ENCODE peak calls at places on chromosome 1, in ten cellular contexts. One of them, this sample, is unnamed.
A peak's percentile ranks its signal among the peaks of the same experiment; 100 is the strongest.

GRCh38 chr1:103087261-103087660 is 21.1 kb downstream of the COL11A1 start:
- DNase-seq in RWPE1: no peak
- DNase-seq in HFFc6: no peak
- DNase-seq in ovary: no peak
- DNase-seq in neural progenitor cell: no peak
- DNase-seq in NB4: no peak
- DNase-seq in left lung: no peak
- DNase-seq in BJ: no peak
- DNase-seq in body of pancreas: no peak
- DNase-seq in WERI-Rb-1: no peak
- DNase-seq in this sample: no peak

GRCh38 chr1:177360791-177361190 is 190.0 kb downstream of the BRINP2 start:
- DNase-seq in BJ: no peak
- DNase-seq in NB4: no peak
- DNase-seq in HFFc6: no peak
- DNase-seq in WERI-Rb-1: no peak
- DNase-seq in left lung: no peak
- DNase-seq in RWPE1: no peak
- DNase-seq in body of pancreas: no peak
- DNase-seq in ovary: no peak
- DNase-seq in neural progenitor cell: no peak
- DNase-seq in this sample: no peak

GRCh38 chr1:7582439-7582972 is 188.6 kb upstream of the VAMP3 start:
- DNase-seq in BJ: no peak
- DNase-seq in body of pancreas: no peak
- DNase-seq in neural progenitor cell: no peak
- DNase-seq in left lung: peak; percentile 14
- DNase-seq in RWPE1: no peak
- DNase-seq in WERI-Rb-1: no peak
- DNase-seq in NB4: peak; percentile 15
- DNase-seq in HFFc6: no peak
- DNase-seq in ovary: no peak
- DNase-seq in this sample: no peak

GRCh38 chr1:218804014-218804785 is 369.5 kb upstream of the LYPLAL1 start:
- DNase-seq in HFFc6: no peak
- DNase-seq in neural progenitor cell: no peak
- DNase-seq in BJ: no peak
- DNase-seq in body of pancreas: no peak
- DNase-seq in NB4: no peak
- DNase-seq in left lung: no peak
- DNase-seq in ovary: no peak
- DNase-seq in RWPE1: peak; percentile 10
- DNase-seq in WERI-Rb-1: no peak
- DNase-seq in this sample: no peak

GRCh38 chr1:70487910-70488665 is 77.0 kb downstream of the CTH start:
- DNase-seq in left lung: no peak
- DNase-seq in BJ: no peak
- DNase-seq in neural progenitor cell: peak; percentile 84
- DNase-seq in NB4: peak; percentile 54
- DNase-seq in HFFc6: peak; percentile 0
- DNase-seq in WERI-Rb-1: peak; percentile 75
- DNase-seq in ovary: no peak
- DNase-seq in RWPE1: peak; percentile 14
- DNase-seq in body of pancreas: peak; percentile 49
- DNase-seq in this sample: no peak

GRCh38 chr1:13549021-13549420 is 34.6 kb upstream of the PDPN start:
- DNase-seq in HFFc6: no peak
- DNase-seq in left lung: no peak
- DNase-seq in NB4: no peak
- DNase-seq in RWPE1: no peak
- DNase-seq in body of pancreas: no peak
- DNase-seq in BJ: no peak
- DNase-seq in ovary: no peak
- DNase-seq in neural progenitor cell: no peak
- DNase-seq in WERI-Rb-1: no peak
- DNase-seq in this sample: no peak

GRCh38 chr1:23122023-23122738 is 46.5 kb downstream of the LUZP1 start:
- DNase-seq in left lung: peak; percentile 37
- DNase-seq in HFFc6: peak; percentile 28
- DNase-seq in NB4: peak; percentile 33
- DNase-seq in RWPE1: no peak
- DNase-seq in body of pancreas: peak; percentile 32
- DNase-seq in ovary: peak; percentile 51
- DNase-seq in BJ: no peak
- DNase-seq in neural progenitor cell: peak; percentile 25
- DNase-seq in WERI-Rb-1: peak; percentile 44
- DNase-seq in this sample: no peak

GRCh38 chr1:232984577-232985425 is 34.4 kb downstream of the NTPCR start:
- DNase-seq in HFFc6: no peak
- DNase-seq in ovary: no peak
- DNase-seq in BJ: no peak
- DNase-seq in RWPE1: no peak
- DNase-seq in WERI-Rb-1: no peak
- DNase-seq in body of pancreas: no peak
- DNase-seq in NB4: no peak
- DNase-seq in left lung: no peak
- DNase-seq in neural progenitor cell: no peak
- DNase-seq in this sample: no peak

GRCh38 chr1:14302025-14302424 is 296.5 kb upstream of the KAZN start:
- DNase-seq in left lung: no peak
- DNase-seq in WERI-Rb-1: no peak
- DNase-seq in BJ: no peak
- DNase-seq in HFFc6: no peak
- DNase-seq in body of pancreas: no peak
- DNase-seq in RWPE1: no peak
- DNase-seq in ovary: no peak
- DNase-seq in neural progenitor cell: no peak
- DNase-seq in NB4: no peak
- DNase-seq in this sample: no peak

GRCh38 chr1:230172016-230172356 is 104.9 kb downstream of the GALNT2 start:
- DNase-seq in neural progenitor cell: no peak
- DNase-seq in RWPE1: no peak
- DNase-seq in BJ: no peak
- DNase-seq in body of pancreas: no peak
- DNase-seq in ovary: no peak
- DNase-seq in left lung: no peak
- DNase-seq in NB4: no peak
- DNase-seq in WERI-Rb-1: no peak
- DNase-seq in HFFc6: no peak
- DNase-seq in this sample: no peak

GRCh38 chr1:189939967-189940366 is 537.7 kb downstream of the BRINP3 start:
- DNase-seq in neural progenitor cell: no peak
- DNase-seq in left lung: no peak
- DNase-seq in NB4: no peak
- DNase-seq in HFFc6: no peak
- DNase-seq in WERI-Rb-1: no peak
- DNase-seq in RWPE1: no peak
- DNase-seq in BJ: no peak
- DNase-seq in ovary: no peak
- DNase-seq in body of pancreas: no peak
- DNase-seq in this sample: no peak

GRCh38 chr1:202106340-202107284 is 16.1 kb upstream of the GPR37L1 start:
- DNase-seq in WERI-Rb-1: no peak
- DNase-seq in NB4: no peak
- DNase-seq in BJ: no peak
- DNase-seq in ovary: no peak
- DNase-seq in neural progenitor cell: no peak
- DNase-seq in HFFc6: no peak
- DNase-seq in RWPE1: peak; percentile 56
- DNase-seq in body of pancreas: peak; percentile 92
- DNase-seq in left lung: peak; percentile 86
- DNase-seq in this sample: no peak

GRCh38 chr1:77271851-77272250 is 10.0 kb upstream of the AK5 start:
- DNase-seq in BJ: peak; percentile 12
- DNase-seq in ovary: no peak
- DNase-seq in HFFc6: peak; percentile 39
- DNase-seq in NB4: no peak
- DNase-seq in left lung: no peak
- DNase-seq in neural progenitor cell: no peak
- DNase-seq in WERI-Rb-1: no peak
- DNase-seq in RWPE1: no peak
- DNase-seq in body of pancreas: no peak
- DNase-seq in this sample: no peak

GRCh38 chr1:167720965-167721616 is 691 bp upstream of the MPZL1 start:
- DNase-seq in BJ: peak; percentile 20
- DNase-seq in NB4: peak; percentile 68
- DNase-seq in WERI-Rb-1: peak; percentile 20
- DNase-seq in neural progenitor cell: peak; percentile 35
- DNase-seq in body of pancreas: peak; percentile 57
- DNase-seq in RWPE1: peak; percentile 60
- DNase-seq in ovary: peak; percentile 36
- DNase-seq in HFFc6: peak; percentile 66
- DNase-seq in left lung: peak; percentile 72
- DNase-seq in this sample: no peak
- TF ChIP-seq CTCF in BJ: peak; percentile 68
- TF ChIP-seq CTCF in NB4: peak; percentile 25
- TF ChIP-seq CTCF in WERI-Rb-1: no peak
- TF ChIP-seq CTCF in neural progenitor cell: peak; percentile 28
- TF ChIP-seq CTCF in body of pancreas: peak; percentile 9
- TF ChIP-seq CTCF in RWPE1: peak; percentile 68
- TF ChIP-seq CTCF in ovary: no peak
- TF ChIP-seq CTCF in HFFc6: peak; percentile 70
- TF ChIP-seq CTCF in left lung: no peak
- TF ChIP-seq CTCF in this sample: no peak

DNA sequence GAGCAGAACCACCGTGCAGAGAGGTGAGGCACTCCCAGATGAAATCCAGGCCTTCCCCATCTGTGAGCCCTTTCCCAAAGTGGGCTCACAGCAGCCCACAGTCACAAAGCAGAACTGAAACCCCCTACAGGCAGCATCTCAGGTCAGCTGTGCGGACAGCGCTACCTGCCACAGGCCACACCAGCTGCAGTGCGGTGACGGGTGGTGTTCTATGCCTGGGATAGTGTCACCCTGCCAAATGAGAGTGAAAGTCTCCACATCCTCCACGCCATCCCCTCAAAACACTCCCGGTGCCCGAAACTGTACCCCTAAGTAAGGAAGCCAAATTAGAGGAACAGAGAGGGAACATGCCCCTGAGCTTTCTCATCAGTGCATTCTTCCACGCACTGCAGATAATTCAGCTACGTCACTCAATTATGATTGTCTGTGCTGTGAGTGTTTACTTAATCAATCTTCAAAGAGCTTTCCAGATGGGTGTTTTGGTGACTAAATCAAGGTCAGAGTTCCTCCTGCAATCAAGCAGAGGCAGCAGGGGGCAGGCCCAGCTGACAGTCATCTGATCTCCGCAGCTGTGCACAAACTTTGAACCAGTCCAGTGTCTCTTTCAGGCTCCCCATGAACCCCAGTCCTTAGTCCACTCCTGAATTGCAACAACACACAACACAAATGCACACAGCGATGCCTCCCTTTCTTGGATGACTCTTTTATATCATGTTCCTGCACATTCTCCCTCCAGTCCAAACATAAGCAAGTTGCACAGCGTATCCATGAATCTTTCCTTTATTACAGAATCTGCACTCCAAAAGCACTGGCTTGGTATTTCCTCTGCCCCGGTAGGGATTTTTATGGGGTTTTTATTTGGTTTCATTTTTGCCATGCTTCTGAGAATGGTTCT is 150.0 kb downstream of the TOMM20 start:
- DNase-seq in BJ: no peak
- DNase-seq in WERI-Rb-1: no peak
- DNase-seq in neural progenitor cell: no peak
- DNase-seq in NB4: peak; percentile 75
- DNase-seq in ovary: no peak
- DNase-seq in HFFc6: peak; percentile 70
- DNase-seq in body of pancreas: peak; percentile 60
- DNase-seq in RWPE1: no peak
- DNase-seq in left lung: peak; percentile 83
- DNase-seq in this sample: peak; percentile 68
- TF ChIP-seq CTCF in BJ: peak; percentile 14
- TF ChIP-seq CTCF in WERI-Rb-1: no peak
- TF ChIP-seq CTCF in neural progenitor cell: peak; percentile 9
- TF ChIP-seq CTCF in NB4: no peak
- TF ChIP-seq CTCF in ovary: no peak
- TF ChIP-seq CTCF in HFFc6: peak; percentile 47
- TF ChIP-seq CTCF in body of pancreas: no peak
- TF ChIP-seq CTCF in RWPE1: no peak
- TF ChIP-seq CTCF in left lung: no peak
- TF ChIP-seq CTCF in this sample: no peak

GRCh38 chr1:46034601-46035516 is 97.6 kb downstream of the PIK3R3 start:
- DNase-seq in RWPE1: no peak
- DNase-seq in neural progenitor cell: no peak
- DNase-seq in body of pancreas: no peak
- DNase-seq in NB4: no peak
- DNase-seq in ovary: no peak
- DNase-seq in BJ: no peak
- DNase-seq in WERI-Rb-1: no peak
- DNase-seq in left lung: no peak
- DNase-seq in HFFc6: no peak
- DNase-seq in this sample: no peak
- TF ChIP-seq CTCF in RWPE1: no peak
- TF ChIP-seq CTCF in neural progenitor cell: no peak
- TF ChIP-seq CTCF in body of pancreas: no peak
- TF ChIP-seq CTCF in NB4: no peak
- TF ChIP-seq CTCF in ovary: no peak
- TF ChIP-seq CTCF in BJ: no peak
- TF ChIP-seq CTCF in WERI-Rb-1: no peak
- TF ChIP-seq CTCF in left lung: no peak
- TF ChIP-seq CTCF in HFFc6: no peak
- TF ChIP-seq CTCF in this sample: no peak

GRCh38 chr1:57234459-57234858 is 189.4 kb downstream of the DAB1 start:
- DNase-seq in HFFc6: no peak
- DNase-seq in ovary: no peak
- DNase-seq in neural progenitor cell: no peak
- DNase-seq in NB4: no peak
- DNase-seq in WERI-Rb-1: no peak
- DNase-seq in left lung: no peak
- DNase-seq in RWPE1: no peak
- DNase-seq in body of pancreas: no peak
- DNase-seq in BJ: no peak
- DNase-seq in this sample: no peak

GRCh38 chr1:57235782-57236181 is 188.1 kb downstream of the DAB1 start:
- DNase-seq in NB4: no peak
- DNase-seq in RWPE1: no peak
- DNase-seq in ovary: no peak
- DNase-seq in left lung: no peak
- DNase-seq in body of pancreas: no peak
- DNase-seq in neural progenitor cell: no peak
- DNase-seq in WERI-Rb-1: no peak
- DNase-seq in HFFc6: no peak
- DNase-seq in BJ: no peak
- DNase-seq in this sample: no peak

GRCh38 chr1:57229998-57230397 is 193.9 kb downstream of the DAB1 start:
- DNase-seq in neural progenitor cell: no peak
- DNase-seq in RWPE1: no peak
- DNase-seq in BJ: no peak
- DNase-seq in NB4: no peak
- DNase-seq in HFFc6: no peak
- DNase-seq in ovary: no peak
- DNase-seq in body of pancreas: no peak
- DNase-seq in left lung: no peak
- DNase-seq in WERI-Rb-1: no peak
- DNase-seq in this sample: no peak

GRCh38 chr1:57229076-57229475 is 194.8 kb downstream of the DAB1 start:
- DNase-seq in neural progenitor cell: no peak
- DNase-seq in NB4: no peak
- DNase-seq in ovary: no peak
- DNase-seq in body of pancreas: no peak
- DNase-seq in BJ: no peak
- DNase-seq in WERI-Rb-1: no peak
- DNase-seq in HFFc6: no peak
- DNase-seq in RWPE1: no peak
- DNase-seq in left lung: no peak
- DNase-seq in this sample: no peak

GRCh38 chr1:57232500-57232899 is 191.4 kb downstream of the DAB1 start:
- DNase-seq in WERI-Rb-1: no peak
- DNase-seq in body of pancreas: no peak
- DNase-seq in neural progenitor cell: peak; percentile 20
- DNase-seq in RWPE1: no peak
- DNase-seq in left lung: no peak
- DNase-seq in NB4: no peak
- DNase-seq in ovary: no peak
- DNase-seq in HFFc6: no peak
- DNase-seq in BJ: no peak
- DNase-seq in this sample: no peak
- TF ChIP-seq CTCF in WERI-Rb-1: no peak
- TF ChIP-seq CTCF in body of pancreas: no peak
- TF ChIP-seq CTCF in neural progenitor cell: peak; percentile 22
- TF ChIP-seq CTCF in RWPE1: no peak
- TF ChIP-seq CTCF in left lung: no peak
- TF ChIP-seq CTCF in NB4: no peak
- TF ChIP-seq CTCF in ovary: no peak
- TF ChIP-seq CTCF in HFFc6: no peak
- TF ChIP-seq CTCF in BJ: no peak
- TF ChIP-seq CTCF in this sample: no peak